ENCODE peak calls at places on chromosomes 12 and 14, in eight cellular contexts. One of them, this sample, is unnamed.

GRCh38 chr14:100761481-100761880 is 34.8 kb downstream of the DLK1 start:
- DNase-seq in COR-L47: no peak
- DNase-seq in GM04504: peak
- DNase-seq in activated T-helper 1 cell treated with Interleukin-2 at 50 U/mL for 16 hours: no peak
- DNase-seq in Peyer's patch: no peak
- DNase-seq in brain microvascular endothelial cell: peak
- DNase-seq in RWPE1: peak
- DNase-seq in activated T-cell treated with anti-CD3 and anti-CD28 coated beads for 1 hour: no peak
- DNase-seq in this sample: no peak

GRCh38 chr12:130364578-130364977 is 26.9 kb downstream of the PIWIL1 start:
- DNase-seq in COR-L47: no peak
- DNase-seq in GM04504: no peak
- DNase-seq in activated T-helper 1 cell treated with Interleukin-2 at 50 U/mL for 16 hours: no peak
- DNase-seq in Peyer's patch: no peak
- DNase-seq in brain microvascular endothelial cell: no peak
- DNase-seq in RWPE1: no peak
- DNase-seq in activated T-cell treated with anti-CD3 and anti-CD28 coated beads for 1 hour: no peak
- DNase-seq in this sample: no peak

GRCh38 chr14:73245401-73246325 is 8.4 kb downstream of the PAPLN start:
- DNase-seq in COR-L47: no peak
- DNase-seq in GM04504: no peak
- DNase-seq in activated T-helper 1 cell treated with Interleukin-2 at 50 U/mL for 16 hours: peak
- DNase-seq in Peyer's patch: peak
- DNase-seq in brain microvascular endothelial cell: no peak
- DNase-seq in RWPE1: peak
- DNase-seq in activated T-cell treated with anti-CD3 and anti-CD28 coated beads for 1 hour: peak
- DNase-seq in this sample: no peak

GRCh38 chr12:60263146-60263545 is 667.3 kb downstream of the SLC16A7 start:
- DNase-seq in COR-L47: no peak
- DNase-seq in GM04504: no peak
- DNase-seq in activated T-helper 1 cell treated with Interleukin-2 at 50 U/mL for 16 hours: no peak
- DNase-seq in Peyer's patch: no peak
- DNase-seq in brain microvascular endothelial cell: no peak
- DNase-seq in RWPE1: no peak
- DNase-seq in activated T-cell treated with anti-CD3 and anti-CD28 coated beads for 1 hour: no peak
- DNase-seq in this sample: no peak

GRCh38 chr14:23327947-23328744 is 6.9 kb downstream of the PABPN1 start:
- DNase-seq in COR-L47: peak
- DNase-seq in GM04504: no peak
- DNase-seq in activated T-helper 1 cell treated with Interleukin-2 at 50 U/mL for 16 hours: peak
- DNase-seq in Peyer's patch: no peak
- DNase-seq in brain microvascular endothelial cell: peak
- DNase-seq in RWPE1: peak
- DNase-seq in activated T-cell treated with anti-CD3 and anti-CD28 coated beads for 1 hour: peak
- DNase-seq in this sample: no peak

GRCh38 chr14:91163316-91163715 is 49.4 kb downstream of the DGLUCY start:
- DNase-seq in COR-L47: no peak
- DNase-seq in GM04504: no peak
- DNase-seq in activated T-helper 1 cell treated with Interleukin-2 at 50 U/mL for 16 hours: no peak
- DNase-seq in Peyer's patch: no peak
- DNase-seq in brain microvascular endothelial cell: no peak
- DNase-seq in RWPE1: no peak
- DNase-seq in activated T-cell treated with anti-CD3 and anti-CD28 coated beads for 1 hour: no peak
- DNase-seq in this sample: no peak

GRCh38 chr14:72679591-72680151 is 214.2 kb downstream of the DPF3 start:
- DNase-seq in COR-L47: peak
- DNase-seq in GM04504: no peak
- DNase-seq in activated T-helper 1 cell treated with Interleukin-2 at 50 U/mL for 16 hours: no peak
- DNase-seq in Peyer's patch: no peak
- DNase-seq in brain microvascular endothelial cell: no peak
- DNase-seq in RWPE1: no peak
- DNase-seq in activated T-cell treated with anti-CD3 and anti-CD28 coated beads for 1 hour: no peak
- DNase-seq in this sample: no peak

GRCh38 chr14:84961637-84962036 is 568.3 kb upstream of the FLRT2 start:
- DNase-seq in COR-L47: no peak
- DNase-seq in GM04504: no peak
- DNase-seq in activated T-helper 1 cell treated with Interleukin-2 at 50 U/mL for 16 hours: no peak
- DNase-seq in Peyer's patch: no peak
- DNase-seq in brain microvascular endothelial cell: no peak
- DNase-seq in RWPE1: no peak
- DNase-seq in activated T-cell treated with anti-CD3 and anti-CD28 coated beads for 1 hour: no peak
- DNase-seq in this sample: no peak

GRCh38 chr14:105086833-105087307 is 21.6 kb upstream of the GPR132 start:
- DNase-seq in COR-L47: peak
- DNase-seq in GM04504: no peak
- DNase-seq in activated T-helper 1 cell treated with Interleukin-2 at 50 U/mL for 16 hours: peak
- DNase-seq in Peyer's patch: peak
- DNase-seq in brain microvascular endothelial cell: peak
- DNase-seq in RWPE1: peak
- DNase-seq in activated T-cell treated with anti-CD3 and anti-CD28 coated beads for 1 hour: peak
- DNase-seq in this sample: peak